ENCODE peak calls at places on chromosome 21, in six cellular contexts. G is neuronal stem cell, X is IMR-90, S is H9, Y is mesenchymal stem cell, R is H1. D is an unnamed sample.

GRCh38 chr21:41460578-41461527 is 34.8 kb downstream of the MX1 start:
- DNase-seq in Y (peak), G (peak), R (peak), X (peak), S (peak), D (peak)

GRCh38 chr21:26199471-26199870 is 28.9 kb upstream of the APP start:
- DNase-seq in X (peak), G (no peak), Y (no peak), S (no peak), R (no peak), D (no peak)

GRCh38 chr21:36450511-36450910 is 29.4 kb downstream of the CLDN14 start:
- DNase-seq in R (no peak), S (no peak), G (no peak), Y (no peak), X (peak), D (no peak)

GRCh38 chr21:15140321-15141019 is 75.7 kb upstream of the NRIP1 start:
- DNase-seq in G (no peak), Y (no peak), S (no peak), R (no peak), X (no peak), D (no peak)

GRCh38 chr21:19433623-19434022 is 1030.0 kb upstream of the TMPRSS15 start:
- DNase-seq in Y (no peak), G (no peak), X (no peak), R (no peak), S (no peak), D (no peak)

GRCh38 chr21:28731700-28732321 is 260.9 kb downstream of the LTN1 start:
- DNase-seq in R (no peak), X (no peak), Y (no peak), S (no peak), G (no peak), D (no peak)

GRCh38 chr21:33801424-33802405 is 113.9 kb downstream of the ATP5PO start:
- DNase-seq in R (no peak), G (no peak), S (no peak), Y (peak), X (peak), D (peak)

GRCh38 chr21:31340499-31340898 is 3.6 kb downstream of the TIAM1 start:
- DNase-seq in R (no peak), S (no peak), G (no peak), X (no peak), Y (no peak), D (no peak)

GRCh38 chr21:43196789-43197188 is 28.0 kb downstream of the CRYAA start:
- DNase-seq in S (peak), Y (peak), R (no peak), X (no peak), G (no peak), D (no peak)

GRCh38 chr21:31654340-31654739 is 5.2 kb upstream of the SOD1 start:
- DNase-seq in X (no peak), S (peak), R (peak), Y (no peak), G (no peak), D (no peak)

GRCh38 chr21:42616366-42617340 is 36.8 kb upstream of the PDE9A start:
- DNase-seq in G (no peak), Y (no peak), X (no peak), S (no peak), R (no peak), D (peak)

GRCh38 chr21:26715116-26715515 is 130.1 kb downstream of the ADAMTS1 start:
- DNase-seq in X (no peak), S (no peak), Y (no peak), R (no peak), G (no peak), D (peak)

GRCh38 chr21:26422138-26422537 is 150.9 kb downstream of the CYYR1 start:
- DNase-seq in X (no peak), S (no peak), R (no peak), Y (no peak), G (no peak), D (no peak)

GRCh38 chr21:27831177-27831576 is 864.3 kb upstream of the ADAMTS5 start:
- DNase-seq in X (no peak), R (no peak), Y (no peak), S (no peak), G (no peak), D (no peak)

GRCh38 chr21:15015622-15016471 is 49.0 kb downstream of the NRIP1 start:
- DNase-seq in X (peak), S (no peak), Y (peak), R (no peak), G (no peak), D (no peak)

GRCh38 chr21:27173052-27173451 is 206.2 kb upstream of the ADAMTS5 start:
- DNase-seq in Y (no peak), R (no peak), S (no peak), G (no peak), X (no peak), D (no peak)

GRCh38 chr21:30718239-30718909 is at the start of gene KRTAP21-3:
- DNase-seq in Y (no peak), G (no peak), X (no peak), S (no peak), R (no peak), D (no peak)

GRCh38 chr21:42515708-42516502 is 2.3 kb downstream of the SLC37A1 start:
- DNase-seq in Y (peak), S (no peak), G (no peak), X (no peak), R (no peak), D (no peak)

GRCh38 chr21:31781737-31782136 is 49.8 kb upstream of the SCAF4 start:
- DNase-seq in S (no peak), R (no peak), Y (peak), X (peak), G (no peak), D (no peak)

GRCh38 chr21:18801468-18801867 is 397.9 kb upstream of the TMPRSS15 start:
- DNase-seq in R (no peak), G (no peak), Y (peak), X (no peak), S (no peak), D (peak)

GRCh38 chr21:15592271-15592860 is 137.4 kb upstream of the USP25 start:
- DNase-seq in Y (peak), R (no peak), G (peak), S (no peak), X (peak), D (peak)

GRCh38 chr21:14977814-14978213 is 87.0 kb downstream of the NRIP1 start:
- DNase-seq in X (no peak), G (no peak), R (no peak), S (no peak), Y (no peak), D (no peak)

GRCh38 chr21:29441651-29442050 is 142.9 kb downstream of the BACH1 start:
- DNase-seq in X (no peak), G (no peak), Y (no peak), R (no peak), S (no peak), D (no peak)

GRCh38 chr21:41247561-41247968 is 69.0 kb upstream of the FAM3B start:
- DNase-seq in R (peak), S (no peak), X (peak), G (no peak), Y (no peak), D (no peak)

GRCh38 chr21:29022141-29022540 is 2.3 kb upstream of the USP16 start:
- DNase-seq in Y (no peak), G (no peak), S (no peak), R (no peak), X (no peak), D (no peak)

GRCh38 chr21:30434033-30434631 is 4.1 kb downstream of the KRTAP13-4 start:
- DNase-seq in R (peak), S (peak), X (no peak), G (peak), Y (no peak), D (peak)

GRCh38 chr21:17981060-17981459 is 161.9 kb upstream of the C21orf91 start:
- DNase-seq in R (no peak), S (no peak), X (no peak), Y (no peak), G (no peak), D (no peak)

GRCh38 chr21:36385909-36386642 is 884 bp downstream of the CHAF1B start:
- DNase-seq in Y (no peak), X (peak), G (no peak), R (no peak), S (no peak), D (peak)

GRCh38 chr21:42834730-42835191 is 44.6 kb downstream of the WDR4 start:
- DNase-seq in Y (no peak), X (no peak), G (no peak), R (peak), S (no peak), D (no peak)

GRCh38 chr21:42414928-42415769 is 11.4 kb downstream of the UBASH3A start:
- DNase-seq in X (peak), R (no peak), S (no peak), G (no peak), Y (peak), D (peak)

GRCh38 chr21:33042812-33043211 is 17.1 kb downstream of the OLIG2 start:
- DNase-seq in R (no peak), Y (peak), X (peak), G (no peak), S (no peak), D (no peak)

GRCh38 chr21:15332572-15332971 is 267.8 kb upstream of the NRIP1 start:
- DNase-seq in R (no peak), S (no peak), Y (no peak), X (no peak), G (no peak), D (no peak)

GRCh38 chr21:45439901-45440461 is 35.0 kb downstream of the COL18A1 start:
- DNase-seq in X (no peak), G (no peak), R (no peak), S (no peak), Y (no peak), D (no peak)

GRCh38 chr21:45440736-45441350 is 35.9 kb downstream of the COL18A1 start:
- DNase-seq in X (no peak), S (no peak), R (no peak), G (no peak), Y (no peak), D (no peak)

GRCh38 chr21:45441431-45442255 is 36.7 kb downstream of the COL18A1 start:
- DNase-seq in X (no peak), R (no peak), S (no peak), G (no peak), Y (no peak), D (no peak)

GRCh38 chr21:45438391-45439145 is 33.6 kb downstream of the COL18A1 start:
- DNase-seq in G (no peak), Y (no peak), R (no peak), X (no peak), S (no peak), D (no peak)

DNA sequence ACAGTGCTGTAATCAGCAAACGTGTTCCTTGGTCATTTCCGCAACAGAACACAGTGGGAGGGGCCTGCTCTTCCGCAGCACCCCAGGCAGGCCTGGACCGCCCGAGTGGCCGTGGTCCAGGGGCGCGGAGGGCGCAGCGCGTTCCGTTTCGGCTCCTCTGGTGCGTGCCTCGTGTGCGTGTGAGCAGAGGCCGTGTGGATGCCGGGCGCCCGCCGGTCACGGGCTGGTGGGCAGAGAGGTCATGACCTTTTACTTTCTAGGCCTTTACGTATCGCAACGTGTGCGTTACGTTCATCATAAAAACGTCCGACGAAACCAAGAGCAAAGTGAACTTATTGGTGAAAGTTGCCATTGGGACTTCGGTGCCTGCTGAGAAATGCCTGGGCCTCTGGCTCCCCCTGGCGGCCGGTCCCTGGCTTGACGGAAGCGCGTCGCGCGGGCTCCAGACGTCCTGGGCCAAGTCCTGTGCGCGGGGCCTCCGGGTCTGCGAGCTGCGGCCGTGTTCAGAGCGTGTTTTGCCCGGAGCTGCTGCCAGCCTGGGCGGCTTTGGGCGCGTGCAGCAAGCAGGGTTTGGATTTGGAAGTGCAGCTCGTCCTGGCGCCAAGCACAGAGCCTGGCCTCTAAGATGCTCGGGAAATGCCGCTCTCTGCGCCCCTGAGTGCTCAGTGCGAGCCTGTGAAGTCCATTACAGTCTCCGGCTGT is 34.4 kb downstream of the COL18A1 start:
- DNase-seq in S (peak), G (peak), R (peak), Y (peak), X (peak), D (peak)
- H3K4ac ChIP-seq in S (no peak), G (no peak), R (no peak), Y (peak), X (peak), D (no peak)

DNA sequence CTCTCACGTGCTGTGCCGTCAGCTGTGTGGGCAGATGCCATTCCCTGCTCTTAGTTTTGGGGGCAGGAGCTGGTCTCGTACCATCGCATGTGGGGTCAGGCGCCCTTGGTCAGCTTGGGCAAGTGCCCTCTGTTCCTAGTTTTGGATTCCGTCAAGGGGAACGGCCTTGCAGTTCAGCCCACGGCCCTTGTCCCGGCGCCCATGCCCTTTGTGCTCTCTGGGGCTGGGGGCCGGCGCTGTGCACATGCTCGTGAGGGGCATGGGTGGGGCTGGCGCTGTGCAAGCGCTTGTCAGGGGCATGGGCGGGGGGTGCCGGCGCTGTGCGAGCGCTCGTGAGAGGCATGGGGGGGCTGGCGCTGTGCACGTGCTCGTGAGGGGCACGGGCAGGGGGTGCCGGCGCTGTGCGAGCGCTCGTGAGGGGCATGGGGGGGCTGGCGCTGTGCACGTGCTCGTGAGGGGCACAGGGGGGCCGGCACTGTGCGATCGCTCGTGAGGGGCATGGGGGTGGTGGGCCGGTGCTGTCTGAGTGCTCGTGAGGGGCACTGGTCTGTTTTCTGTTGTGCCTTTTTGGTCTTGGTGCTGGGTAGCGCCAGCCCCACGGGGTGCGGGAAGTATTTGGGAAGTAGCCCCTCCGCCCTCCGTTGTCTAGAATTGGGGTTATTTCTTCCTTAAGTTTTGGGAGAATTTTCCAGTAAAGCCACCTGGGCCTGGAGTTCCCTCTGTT is 29.5 kb upstream of the DIP2A start:
- DNase-seq in S (no peak), Y (no peak), X (no peak), G (no peak), R (no peak), D (no peak)
- H2BK15ac ChIP-seq in S (no peak), Y (no peak), X (no peak), G (no peak), R (no peak), D (no peak)

GRCh38 chr21:34870246-34870645 is 178.9 kb downstream of the RUNX1 start:
- DNase-seq in Y (no peak), X (no peak), G (no peak), R (no peak), S (no peak), D (no peak)
- H3K4ac ChIP-seq in Y (no peak), X (no peak), G (no peak), R (no peak), S (no peak), D (no peak)

GRCh38 chr21:44778094-44778493 is 23.5 kb downstream of the UBE2G2 start:
- DNase-seq in S (no peak), G (no peak), X (no peak), R (no peak), Y (no peak), D (peak)
- H2BK15ac ChIP-seq in S (no peak), G (no peak), X (no peak), R (no peak), Y (no peak), D (no peak)

GRCh38 chr21:39184050-39184980 is 1.1 kb upstream of the PSMG1 start:
- DNase-seq in R (no peak), S (no peak), G (no peak), Y (peak), X (no peak), D (peak)

GRCh38 chr21:39182484-39183271 is 573 bp downstream of the PSMG1 start:
- DNase-seq in X (no peak), G (no peak), R (no peak), S (no peak), Y (peak), D (peak)

GRCh38 chr21:39185157-39185556 is 1.9 kb upstream of the PSMG1 start:
- DNase-seq in S (no peak), R (no peak), Y (no peak), G (no peak), X (no peak), D (no peak)

GRCh38 chr21:39182016-39182415 is 1.2 kb downstream of the PSMG1 start:
- DNase-seq in R (no peak), G (no peak), X (no peak), S (no peak), Y (peak), D (no peak)

DNA sequence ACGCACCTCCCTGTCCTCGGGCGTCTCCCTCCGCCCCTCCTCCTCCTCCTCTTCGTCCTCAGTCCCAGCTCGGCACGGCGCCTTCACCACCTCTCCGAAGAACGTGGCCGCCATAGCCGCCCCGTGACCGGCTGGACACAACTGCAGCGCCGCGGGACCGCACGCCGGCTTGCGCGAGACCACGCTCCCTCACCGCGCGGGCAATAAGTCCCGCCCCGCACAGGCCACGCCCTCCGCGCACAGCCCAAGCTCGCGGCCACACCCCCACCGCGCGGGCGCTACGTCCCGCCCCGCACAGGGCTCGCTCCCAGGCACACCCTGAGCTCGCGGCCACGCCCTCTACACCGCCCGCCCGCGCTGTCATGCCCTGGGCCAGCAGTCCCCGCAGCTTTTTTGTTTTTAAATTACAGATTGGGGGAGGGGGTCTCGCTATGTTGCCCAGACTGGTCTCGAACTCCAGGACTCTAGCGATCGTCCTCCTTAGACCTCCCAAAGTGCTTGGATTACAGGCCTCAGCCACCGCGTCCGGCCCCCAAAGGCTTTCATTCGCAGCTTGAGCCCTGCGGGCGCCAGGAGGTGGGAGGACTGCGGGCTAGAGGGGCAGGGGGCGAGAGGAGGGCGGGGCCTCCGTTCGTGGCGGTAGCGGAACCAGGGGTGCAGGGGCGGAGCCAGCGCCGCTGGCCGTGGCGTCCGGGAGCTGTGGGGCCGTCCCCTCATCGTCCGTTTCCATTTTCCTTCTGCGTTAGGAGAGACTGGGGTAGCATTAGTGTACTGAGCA is at the start of gene PSMG1:
- DNase-seq in S (peak), X (peak), R (peak), Y (peak), G (peak), D (peak)
- H3K4ac ChIP-seq in S (no peak), X (peak), R (no peak), Y (peak), G (no peak), D (no peak)

DNA sequence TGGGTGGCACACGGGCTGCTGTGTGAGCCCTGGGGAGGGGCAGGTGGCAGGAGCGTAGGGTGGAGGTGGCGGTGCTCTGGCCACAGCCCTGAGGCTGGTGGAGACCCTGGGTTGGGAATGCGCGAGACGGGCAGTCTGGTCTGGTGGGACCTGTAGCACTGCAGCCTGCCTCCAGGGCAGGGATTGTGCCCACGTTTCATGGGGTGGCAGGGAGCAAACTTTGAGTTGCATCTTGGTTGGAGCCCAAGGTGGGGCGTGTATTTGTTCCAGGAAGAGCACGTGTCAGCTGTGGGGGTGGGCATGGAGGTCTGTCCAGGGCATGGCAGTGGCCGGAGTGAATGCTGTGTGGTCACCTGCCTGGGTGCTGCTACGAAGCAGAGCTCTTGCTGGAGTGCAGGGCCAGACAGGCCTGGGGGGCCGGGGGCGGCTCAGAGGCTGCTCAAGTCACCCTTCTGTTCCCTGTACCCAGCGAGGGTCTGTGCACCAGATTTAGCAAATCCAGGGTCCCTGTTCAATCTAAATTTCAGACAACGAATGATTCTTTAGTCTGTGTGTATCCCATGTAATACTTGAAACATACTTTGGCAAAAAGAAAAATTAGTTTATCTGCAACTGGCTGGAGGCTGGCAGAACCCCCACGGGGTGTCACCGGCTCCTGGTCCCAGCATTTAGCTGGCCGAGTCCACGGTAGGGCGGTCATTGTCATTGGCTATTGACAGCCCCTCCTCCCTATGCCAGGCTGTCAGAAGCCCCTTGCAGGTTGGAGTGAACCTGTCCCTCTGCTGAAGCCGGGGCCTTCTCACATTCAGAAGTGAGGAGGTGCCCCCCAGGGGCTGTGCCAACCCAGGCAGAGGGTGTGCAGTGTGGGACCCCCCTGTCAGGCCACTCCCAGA is 27.3 kb downstream of the KRTAP10-1 start:
- DNase-seq in Y (no peak), X (no peak), G (no peak), R (no peak), S (no peak), D (no peak)
- H2BK15ac ChIP-seq in Y (no peak), X (no peak), G (peak), R (no peak), S (no peak), D (no peak)

D was measured in mesendoderm.